ENCODE peak calls at places on chromosomes 4 and X, in eight cellular contexts. A is Peyer's patch, F is suprapubic skin, D is cardiac muscle cell, Q is fibroblast of lung, U is SJSA1, P is uterus, G is GM23248. V is an unnamed sample.

GRCh38 chrX:64642482-64642881 is 247.2 kb upstream of the MTMR8 start:
- DNase-seq in A (no peak), F (no peak), D (no peak), Q (no peak), U (no peak), P (no peak), G (peak; percentile 0), V (no peak)

GRCh38 chr4:54073481-54073880 is 9.1 kb upstream of the CHIC2 start:
- DNase-seq in A (no peak), F (no peak), D (peak; percentile 44), Q (peak; percentile 68), U (peak; percentile 80), P (no peak), G (peak; percentile 59), V (no peak)

GRCh38 chr4:22514001-22514400 is 1.9 kb downstream of the ADGRA3 start:
- DNase-seq in A (no peak), F (no peak), D (peak; percentile 36), Q (peak; percentile 92), U (no peak), P (no peak), G (peak; percentile 78), V (no peak)

GRCh38 chr4:59135248-59135802 is 2025.1 kb upstream of the IGFBP7 start:
- DNase-seq in A (no peak), F (no peak), D (no peak), Q (no peak), U (no peak), P (no peak), G (no peak), V (no peak)

GRCh38 chr4:67879486-67879885 is 4.3 kb downstream of the TMPRSS11D start:
- DNase-seq in A (no peak), F (no peak), D (peak; percentile 55), Q (no peak), U (no peak), P (no peak), G (no peak), V (no peak)

GRCh38 chr4:22500831-22501714 is 14.8 kb downstream of the ADGRA3 start:
- DNase-seq in A (no peak), F (no peak), D (no peak), Q (no peak), U (peak; percentile 39), P (no peak), G (peak; percentile 85), V (no peak)

GRCh38 chrX:1537031-1537715 is at the start of gene P2RY8:
- DNase-seq in A (peak; percentile 55), F (peak; percentile 79), D (peak; percentile 55), Q (no peak), U (no peak), P (peak; percentile 52), G (peak; percentile 40), V (peak; percentile 85)

GRCh38 chr4:155708782-155709181 is 42.1 kb downstream of the GUCY1A1 start:
- DNase-seq in A (no peak), F (no peak), D (no peak), Q (no peak), U (no peak), P (no peak), G (no peak), V (no peak)

GRCh38 chrX:110853610-110854009 is 58.0 kb upstream of the CHRDL1 start:
- DNase-seq in A (no peak), F (no peak), D (peak; percentile 6), Q (peak; percentile 7), U (no peak), P (no peak), G (peak; percentile 53), V (no peak)

GRCh38 chr4:147332101-147332500 is 148.8 kb upstream of the EDNRA start:
- DNase-seq in A (no peak), F (no peak), D (no peak), Q (no peak), U (no peak), P (no peak), G (no peak), V (no peak)

GRCh38 chr4:164956766-164957643 is 20.5 kb downstream of the TRIM61 start:
- DNase-seq in A (peak; percentile 80), F (peak; percentile 87), D (peak; percentile 80), Q (peak; percentile 73), U (peak; percentile 83), P (peak; percentile 28), G (peak; percentile 83), V (peak; percentile 78)

GRCh38 chr4:24770111-24770584 is 25.2 kb upstream of the SOD3 start:
- DNase-seq in A (no peak), F (no peak), D (peak; percentile 52), Q (peak; percentile 92), U (peak; percentile 61), P (no peak), G (peak; percentile 92), V (no peak)

GRCh38 chr4:99816611-99817309 is at the start of gene DAPP1:
- DNase-seq in A (peak; percentile 53), F (peak; percentile 82), D (no peak), Q (no peak), U (no peak), P (peak; percentile 23), G (no peak), V (peak; percentile 44)

GRCh38 chr4:180688480-180688879 is 1554.7 kb upstream of the TENM3 start:
- DNase-seq in A (no peak), F (no peak), D (no peak), Q (no peak), U (no peak), P (no peak), G (no peak), V (no peak)

GRCh38 chr4:22202351-22203343 is 254.1 kb upstream of the KCNIP4 start:
- DNase-seq in A (peak; percentile 53), F (no peak), D (peak; percentile 63), Q (no peak), U (no peak), P (no peak), G (no peak), V (no peak)

GRCh38 chr4:186606593-186606992 is 51.2 kb upstream of the MTNR1A start:
- DNase-seq in A (no peak), F (no peak), D (peak; percentile 61), Q (no peak), U (peak; percentile 80), P (no peak), G (no peak), V (no peak)

GRCh38 chr4:148254818-148255366 is 187.3 kb downstream of the NR3C2 start:
- DNase-seq in A (no peak), F (no peak), D (no peak), Q (no peak), U (no peak), P (no peak), G (no peak), V (no peak)

GRCh38 chr4:11338990-11339782 is 89.5 kb downstream of the HS3ST1 start:
- DNase-seq in A (no peak), F (no peak), D (no peak), Q (no peak), U (no peak), P (no peak), G (no peak), V (no peak)

GRCh38 chr4:55409468-55410171 is 13.9 kb downstream of the TMEM165 start:
- DNase-seq in A (no peak), F (no peak), D (peak; percentile 66), Q (peak; percentile 52), U (no peak), P (no peak), G (peak; percentile 59), V (no peak)

DNA sequence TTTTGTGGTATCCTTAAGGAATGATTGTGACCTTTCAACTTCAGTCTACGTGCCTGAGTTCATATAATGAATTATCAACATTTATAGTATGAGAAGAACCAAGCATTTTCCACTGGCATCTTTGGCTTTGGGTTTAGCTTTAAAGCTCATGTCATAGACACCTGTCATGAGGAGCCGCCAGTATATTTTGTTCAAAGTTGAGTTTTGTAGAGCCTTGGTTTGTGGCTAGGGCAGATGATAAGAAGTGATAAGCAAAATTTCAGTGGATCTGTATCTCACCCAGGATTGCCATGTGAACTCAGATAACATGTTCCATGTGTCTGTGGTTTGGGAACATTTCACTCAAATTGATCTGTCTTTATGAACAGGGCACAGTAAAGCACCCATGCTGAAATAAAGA is 873.2 kb downstream of the STPG2 start:
- DNase-seq in A (no peak), F (no peak), D (no peak), Q (no peak), U (no peak), P (no peak), G (no peak), V (no peak)
- H3K27ac ChIP-seq in A (no peak overlapping the region), F (no peak overlapping the region), D (no peak overlapping the region), Q (no peak overlapping the region), U (no peak overlapping the region), P (no peak overlapping the region), G (no peak overlapping the region), V (no peak overlapping the region)

GRCh38 chr4:65669981-65670330 is 333 bp downstream of the EPHA5 start:
- DNase-seq in A (no peak), F (no peak), D (no peak), Q (no peak), U (no peak), P (no peak), G (no peak), V (no peak)
- H3K27me3 ChIP-seq in A (no peaks in the 10 kb centered on the region), F (peaks cover 52% of the 10 kb centered on the region), D (peaks cover 80% of the 10 kb centered on the region), Q (peaks cover 13% of the 10 kb centered on the region), U (peaks cover 38% of the 10 kb centered on the region), P (no peaks in the 10 kb centered on the region), G (peaks cover 78% of the 10 kb centered on the region), V (no peaks in the 10 kb centered on the region)

GRCh38 chrX:130147631-130148030 is 18.0 kb downstream of the AIFM1 start:
- DNase-seq in A (no peak), F (no peak), D (no peak), Q (no peak), U (no peak), P (no peak), G (no peak), V (no peak)
- H3K36me3 ChIP-seq in A (no peaks in the 10 kb centered on the region), F (peaks cover 14% of the 10 kb centered on the region), D (peaks cover 9% of the 10 kb centered on the region), Q (no peaks in the 10 kb centered on the region), U (peaks cover 10% of the 10 kb centered on the region), P (no peaks in the 10 kb centered on the region), G (no peaks in the 10 kb centered on the region), V (no peaks in the 10 kb centered on the region)

DNA sequence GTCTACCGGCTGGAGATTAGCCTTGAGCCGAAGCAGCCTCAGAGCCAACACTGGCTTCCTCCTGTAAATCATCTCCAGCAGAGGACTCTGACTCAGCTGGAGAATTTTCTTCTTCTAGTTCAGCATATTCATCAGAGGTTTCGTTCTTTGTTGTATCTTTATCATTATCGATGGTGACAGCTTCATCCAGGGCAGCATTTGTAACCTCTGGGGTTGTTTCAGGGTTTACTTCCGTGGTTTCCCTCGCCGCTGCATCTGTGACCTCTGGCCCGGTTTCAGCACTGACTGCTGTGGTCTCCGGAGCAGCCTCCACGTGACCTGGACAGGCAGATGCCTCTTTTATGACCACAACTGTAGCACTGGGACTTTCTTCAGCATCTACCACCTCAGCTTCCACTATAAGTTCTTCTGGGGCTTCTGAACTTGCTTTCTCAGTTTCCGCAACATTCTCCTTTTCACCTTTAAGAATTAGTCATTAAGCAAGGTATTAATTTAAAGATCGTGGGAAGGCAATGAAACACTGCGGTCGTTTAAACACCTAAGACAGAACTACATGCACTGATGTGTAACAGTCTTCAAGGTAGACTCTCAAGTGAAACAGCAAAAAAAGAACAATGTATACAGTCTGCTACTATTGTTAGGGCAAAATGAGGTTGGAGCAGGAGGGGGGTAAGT is 13.3 kb downstream of the MGARP start:
- DNase-seq in A (peak; percentile 65), F (no peak), D (peak; percentile 71), Q (peak; percentile 77), U (peak; percentile 51), P (peak; percentile 78), G (peak; percentile 81), V (peak; percentile 19)
- H3K27ac ChIP-seq in A (peak overlapping the region; percentile 5), F (no peak overlapping the region), D (no peak overlapping the region), Q (peak overlapping the region; percentile 16), U (peak overlapping the region; percentile 18), P (peak overlapping the region; percentile 79), G (peak overlapping the region; percentile 21), V (no peak overlapping the region)

V was measured in naive thymus-derived CD4-positive, alpha-beta T cell.